ENCODE peak calls at places on chromosomes 1 and 21, in six cellular contexts. E, R, H, P, S and M are unnamed samples.

GRCh38 chr21:44533891-44534627 is 5.9 kb downstream of the KRTAP10-1 start:
- DNase-seq in E (no peak), R (no peak), H (no peak), P (no peak), S (no peak), M (no peak)

GRCh38 chr21:45228171-45228641 is 59.5 kb downstream of the POFUT2 start:
- DNase-seq in E (no peak), R (peak; percentile 67), H (peak; percentile 92), P (no peak), S (no peak), M (peak; percentile 55)

GRCh38 chr1:116508984-116509980 is 61.5 kb downstream of the CD58 start:
- DNase-seq in E (peak; percentile 64), R (no peak), H (peak; percentile 82), P (no peak), S (no peak), M (no peak)

GRCh38 chr1:57017201-57017600 is 51.4 kb upstream of the C8B start:
- DNase-seq in E (no peak), R (no peak), H (no peak), P (no peak), S (peak; percentile 37), M (no peak)

GRCh38 chr1:53896673-53897229 is 2.8 kb downstream of the DIO1 start:
- DNase-seq in E (no peak), R (no peak), H (peak; percentile 73), P (no peak), S (no peak), M (no peak)

GRCh38 chr1:204123376-204123775 is 28.5 kb downstream of the ETNK2 start:
- DNase-seq in E (no peak), R (no peak), H (no peak), P (no peak), S (no peak), M (no peak)

GRCh38 chr1:91605566-91605965 is 104.9 kb downstream of the CDC7 start:
- DNase-seq in E (no peak), R (no peak), H (no peak), P (no peak), S (no peak), M (no peak)

GRCh38 chr1:226846801-226847200 is 23.6 kb upstream of the PSEN2 start:
- DNase-seq in E (no peak), R (no peak), H (no peak), P (no peak), S (no peak), M (no peak)

GRCh38 chr1:205600085-205600484 is 31.7 kb downstream of the ELK4 start:
- DNase-seq in E (no peak), R (no peak), H (no peak), P (no peak), S (no peak), M (no peak)

GRCh38 chr1:10383630-10384029 is 15.2 kb upstream of the PGD start:
- DNase-seq in E (no peak), R (no peak), H (no peak), P (no peak), S (no peak), M (no peak)

GRCh38 chr1:159815926-159816325 is 10.7 kb upstream of the SLAMF8 start:
- DNase-seq in E (no peak), R (no peak), H (no peak), P (no peak), S (no peak), M (no peak)

GRCh38 chr1:43443197-43443946 is 10.4 kb downstream of the HYI start:
- DNase-seq in E (no peak), R (no peak), H (no peak), P (no peak), S (no peak), M (no peak)

GRCh38 chr1:121418369-121419049 is 233.7 kb downstream of the SRGAP2C start:
- DNase-seq in E (no peak), R (no peak), H (no peak), P (no peak), S (no peak), M (no peak)

GRCh38 chr1:241639040-241639652 is 1.0 kb downstream of the CHML start:
- DNase-seq in E (no peak), R (peak; percentile 9), H (peak; percentile 37), P (no peak), S (peak; percentile 23), M (no peak)

GRCh38 chr1:235875236-235875635 is 8.5 kb upstream of the LYST start:
- DNase-seq in E (no peak), R (no peak), H (no peak), P (no peak), S (no peak), M (no peak)

DNA sequence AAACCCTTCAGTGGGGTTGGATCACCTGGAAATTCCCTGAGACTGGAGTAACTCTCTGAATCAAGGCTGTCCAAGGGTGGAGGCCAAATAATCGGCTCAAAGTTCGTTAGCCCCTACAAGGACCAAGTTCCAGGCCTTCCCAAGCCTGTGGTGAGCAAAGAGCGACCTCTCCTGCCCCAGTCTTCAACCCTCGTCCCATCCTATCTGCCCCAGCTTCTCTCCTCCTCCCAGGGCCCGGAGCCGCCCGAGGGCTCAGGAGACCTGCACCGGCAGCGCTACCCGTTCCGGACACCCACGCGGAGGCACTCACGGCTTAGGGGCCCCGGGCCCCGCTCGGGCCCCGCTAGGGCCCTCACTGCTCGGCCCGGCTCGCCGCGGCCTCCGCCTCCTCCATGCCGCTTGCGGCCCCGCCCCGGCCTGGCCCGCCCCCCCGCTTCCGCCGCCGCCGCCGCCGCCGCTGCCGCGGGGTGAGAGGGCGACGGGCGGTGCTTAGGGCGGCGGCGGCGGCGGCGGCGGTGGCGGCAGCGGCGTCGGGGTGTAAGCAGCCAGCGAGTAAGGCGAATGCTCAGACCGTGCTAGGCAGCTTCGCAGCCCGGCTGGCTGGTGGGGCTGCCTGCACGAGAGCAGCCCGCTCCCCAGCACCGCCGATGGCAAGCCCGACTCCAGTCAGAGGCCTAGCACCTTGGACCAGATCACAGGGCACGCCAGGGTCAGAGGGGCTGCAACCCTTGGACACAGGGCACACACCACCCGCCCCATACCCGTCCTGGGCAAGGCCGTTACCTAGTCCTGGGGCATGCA is at the start of gene POMGNT1:
- DNase-seq in E (peak; percentile 74), R (peak; percentile 47), H (peak; percentile 70), P (peak; percentile 77), S (peak; percentile 59), M (peak; percentile 47)
- H3K27ac ChIP-seq in E (peak within 1 kb of the TSS; percentile 65), R (peak within 1 kb of the TSS; percentile 79), H (peak within 1 kb of the TSS; percentile 64), P (peak within 1 kb of the TSS; percentile 72), S (peak within 1 kb of the TSS; percentile 65), M (peak within 1 kb of the TSS; percentile 74)

GRCh38 chr1:233113713-233114028 is 163.3 kb downstream of the NTPCR start:
- DNase-seq in E (no peak), R (no peak), H (no peak), P (no peak), S (peak; percentile 4), M (no peak)

GRCh38 chr1:233113009-233113712 is 162.8 kb downstream of the NTPCR start:
- DNase-seq in E (peak; percentile 52), R (peak; percentile 88), H (peak; percentile 98), P (no peak), S (peak; percentile 8), M (no peak)

GRCh38 chr1:233112184-233113008 is 162.0 kb downstream of the NTPCR start:
- DNase-seq in E (no peak), R (no peak), H (no peak), P (no peak), S (peak; percentile 5), M (no peak)

GRCh38 chr1:233114860-233115259 is 164.4 kb downstream of the NTPCR start:
- DNase-seq in E (no peak), R (no peak), H (no peak), P (no peak), S (no peak), M (no peak)

GRCh38 chr1:233114159-233114558 is 163.7 kb downstream of the NTPCR start:
- DNase-seq in E (no peak), R (no peak), H (peak; percentile 48), P (no peak), S (no peak), M (no peak)
- H3K27ac ChIP-seq in E (no peak overlapping the region), R (no peak overlapping the region), H (peak overlapping the region; percentile 100), P (peak overlapping the region; percentile 50), S (no peak overlapping the region), M (no peak overlapping the region)

GRCh38 chr1:3350441-3351261 is 103.8 kb upstream of the ARHGEF16 start:
- DNase-seq in E (no peak), R (no peak), H (no peak), P (no peak), S (no peak), M (peak; percentile 74)

GRCh38 chr1:3349968-3350299 is 104.5 kb upstream of the ARHGEF16 start:
- DNase-seq in E (no peak), R (no peak), H (no peak), P (no peak), S (no peak), M (no peak)

GRCh38 chr1:3352952-3353331 is 101.5 kb upstream of the ARHGEF16 start:
- DNase-seq in E (peak; percentile 68), R (no peak), H (no peak), P (peak; percentile 65), S (no peak), M (no peak)

GRCh38 chr1:3352084-3352951 is 102.1 kb upstream of the ARHGEF16 start:
- DNase-seq in E (peak; percentile 34), R (peak; percentile 51), H (no peak), P (peak; percentile 55), S (peak; percentile 88), M (no peak)

DNA sequence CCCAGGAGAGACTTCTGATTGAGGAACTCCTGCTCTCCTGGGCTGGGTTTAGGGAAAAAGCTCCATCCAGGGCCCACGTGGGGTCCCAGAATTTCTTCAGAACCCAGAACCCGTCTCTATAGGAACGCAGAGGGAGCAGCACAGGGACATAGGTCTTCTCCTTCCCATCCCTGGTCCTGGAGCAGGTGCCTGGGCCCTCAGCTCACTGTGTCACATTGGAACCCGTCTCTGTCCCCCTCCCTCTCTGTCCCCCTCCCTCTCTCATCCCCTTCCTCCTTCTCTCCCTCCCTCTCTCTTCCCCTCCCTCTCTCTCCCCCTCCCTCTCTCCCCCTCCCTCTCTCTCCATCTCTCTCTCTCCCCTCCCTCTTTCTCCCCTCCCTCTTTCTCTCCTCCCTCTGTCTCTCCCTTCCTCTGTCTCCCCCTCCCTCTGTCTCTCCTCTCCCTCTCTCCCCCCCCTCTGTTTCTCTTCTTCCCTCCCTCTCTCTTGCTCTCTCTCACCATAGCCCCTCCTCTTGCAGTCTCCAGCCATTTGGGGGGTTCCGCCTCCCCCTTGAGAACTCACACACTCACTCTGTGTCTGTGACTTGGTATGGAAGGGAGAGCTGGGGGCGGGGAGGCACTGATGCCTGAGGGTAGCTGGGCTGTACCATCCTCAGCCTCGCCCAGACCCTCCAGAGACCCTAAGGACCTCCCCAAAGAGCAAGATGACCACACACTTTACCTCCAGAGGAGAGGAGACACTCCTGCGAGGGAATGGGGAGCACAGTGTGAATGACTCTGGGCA is 103.0 kb upstream of the ARHGEF16 start:
- DNase-seq in E (no peak), R (no peak), H (no peak), P (no peak), S (peak; percentile 24), M (no peak)
- H3K27ac ChIP-seq in E (peak overlapping the region; percentile 22), R (peak overlapping the region; percentile 79), H (no peak overlapping the region), P (peak overlapping the region; percentile 79), S (peak overlapping the region; percentile 97), M (peak overlapping the region; percentile 91)

DNA sequence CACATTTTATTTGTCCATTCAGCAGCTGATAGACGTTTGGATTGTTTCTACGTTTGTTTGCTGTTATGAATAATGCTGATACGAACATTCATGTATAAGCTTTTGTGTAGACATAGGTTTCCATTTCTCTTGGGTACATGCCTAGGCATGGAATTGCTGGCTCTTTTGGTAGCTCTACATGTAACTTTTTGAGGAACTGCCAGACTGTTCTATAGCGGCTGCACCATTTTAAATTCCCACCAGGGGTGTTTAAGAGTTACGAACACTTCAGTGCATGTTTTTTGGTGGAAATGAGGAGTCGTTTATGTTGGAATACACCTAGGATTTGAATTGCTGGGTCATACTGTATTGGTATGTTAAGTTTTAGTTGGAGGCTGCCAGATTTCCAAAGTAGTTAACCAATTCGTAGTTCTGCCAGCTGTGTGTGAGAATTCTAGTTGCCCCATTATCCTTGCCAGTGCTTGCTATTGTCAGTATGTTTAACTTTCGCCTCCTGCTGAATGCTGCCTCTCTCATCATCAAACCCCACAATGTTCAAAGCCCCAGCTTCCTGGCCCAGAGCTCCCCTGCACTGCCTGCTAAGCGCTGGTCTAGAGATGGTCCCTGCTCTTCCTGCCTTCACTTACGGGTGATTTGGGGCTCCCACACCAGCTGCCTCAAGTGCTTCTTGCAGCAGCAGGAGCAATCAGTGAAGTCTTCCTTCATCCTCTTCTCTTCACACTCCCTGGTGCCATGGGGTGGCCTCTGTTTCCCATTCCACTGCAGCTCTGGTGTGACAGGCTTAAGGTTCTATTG is 81.0 kb downstream of the MAN1C1 start:
- DNase-seq in E (no peak), R (no peak), H (no peak), P (no peak), S (no peak), M (no peak)
- H3K27ac ChIP-seq in E (no peak overlapping the region), R (no peak overlapping the region), H (no peak overlapping the region), P (no peak overlapping the region), S (no peak overlapping the region), M (peak overlapping the region; percentile 46)